ENCODE peak calls at places on chromosome 10, in six cellular contexts. One of them, this sample, is unnamed.

GRCh38 chr10:107623292-107623691 is 458.8 kb upstream of the SORCS1 start:
- DNase-seq in stimulated activated CD4-positive, alpha-beta T cell treated with anti-CD3 and anti-CD28 coated beads, Interleukin-4, amount 100 ng/mL, for 24 hours: no peak
- DNase-seq in activated T-cell treated with anti-CD3 and anti-CD28 coated beads, Interleukin-2, amount 50 U/mL, for 72 hours: no peak
- DNase-seq in T-helper 2 cell: no peak
- DNase-seq in GM20000: no peak
- DNase-seq in breast epithelium: no peak
- DNase-seq in this sample: no peak

GRCh38 chr10:78634389-78634815 is 434.4 kb upstream of the ZMIZ1 start:
- DNase-seq in GM20000: peak; percentile 11
- DNase-seq in T-helper 2 cell: no peak
- DNase-seq in activated T-cell treated with anti-CD3 and anti-CD28 coated beads, Interleukin-2, amount 50 U/mL, for 72 hours: no peak
- DNase-seq in breast epithelium: no peak
- DNase-seq in stimulated activated CD4-positive, alpha-beta T cell treated with anti-CD3 and anti-CD28 coated beads, Interleukin-4, amount 100 ng/mL, for 24 hours: no peak
- DNase-seq in this sample: no peak

GRCh38 chr10:112658900-112659328 is 211.9 kb downstream of the VTI1A start:
- DNase-seq in GM20000: no peak
- DNase-seq in stimulated activated CD4-positive, alpha-beta T cell treated with anti-CD3 and anti-CD28 coated beads, Interleukin-4, amount 100 ng/mL, for 24 hours: no peak
- DNase-seq in activated T-cell treated with anti-CD3 and anti-CD28 coated beads, Interleukin-2, amount 50 U/mL, for 72 hours: no peak
- DNase-seq in T-helper 2 cell: no peak
- DNase-seq in breast epithelium: no peak
- DNase-seq in this sample: no peak

GRCh38 chr10:127115086-127115485 is 81.3 kb downstream of the INSYN2A start:
- DNase-seq in GM20000: no peak
- DNase-seq in stimulated activated CD4-positive, alpha-beta T cell treated with anti-CD3 and anti-CD28 coated beads, Interleukin-4, amount 100 ng/mL, for 24 hours: no peak
- DNase-seq in T-helper 2 cell: no peak
- DNase-seq in breast epithelium: no peak
- DNase-seq in activated T-cell treated with anti-CD3 and anti-CD28 coated beads, Interleukin-2, amount 50 U/mL, for 72 hours: no peak
- DNase-seq in this sample: no peak

GRCh38 chr10:114291076-114291475 is 52.0 kb downstream of the VWA2 start:
- DNase-seq in activated T-cell treated with anti-CD3 and anti-CD28 coated beads, Interleukin-2, amount 50 U/mL, for 72 hours: no peak
- DNase-seq in breast epithelium: no peak
- DNase-seq in stimulated activated CD4-positive, alpha-beta T cell treated with anti-CD3 and anti-CD28 coated beads, Interleukin-4, amount 100 ng/mL, for 24 hours: no peak
- DNase-seq in T-helper 2 cell: no peak
- DNase-seq in GM20000: no peak
- DNase-seq in this sample: no peak

GRCh38 chr10:131786756-131787605 is 113.8 kb upstream of the PPP2R2D start:
- DNase-seq in breast epithelium: no peak
- DNase-seq in stimulated activated CD4-positive, alpha-beta T cell treated with anti-CD3 and anti-CD28 coated beads, Interleukin-4, amount 100 ng/mL, for 24 hours: peak; percentile 29
- DNase-seq in T-helper 2 cell: no peak
- DNase-seq in GM20000: peak; percentile 55
- DNase-seq in activated T-cell treated with anti-CD3 and anti-CD28 coated beads, Interleukin-2, amount 50 U/mL, for 72 hours: peak; percentile 26
- DNase-seq in this sample: no peak

GRCh38 chr10:69789164-69789576 is 12.5 kb upstream of the COL13A1 start:
- DNase-seq in GM20000: no peak
- DNase-seq in T-helper 2 cell: no peak
- DNase-seq in activated T-cell treated with anti-CD3 and anti-CD28 coated beads, Interleukin-2, amount 50 U/mL, for 72 hours: no peak
- DNase-seq in breast epithelium: no peak
- DNase-seq in stimulated activated CD4-positive, alpha-beta T cell treated with anti-CD3 and anti-CD28 coated beads, Interleukin-4, amount 100 ng/mL, for 24 hours: no peak
- DNase-seq in this sample: no peak

GRCh38 chr10:131816941-131817700 is 83.7 kb upstream of the PPP2R2D start:
- DNase-seq in activated T-cell treated with anti-CD3 and anti-CD28 coated beads, Interleukin-2, amount 50 U/mL, for 72 hours: no peak
- DNase-seq in T-helper 2 cell: no peak
- DNase-seq in breast epithelium: no peak
- DNase-seq in stimulated activated CD4-positive, alpha-beta T cell treated with anti-CD3 and anti-CD28 coated beads, Interleukin-4, amount 100 ng/mL, for 24 hours: no peak
- DNase-seq in GM20000: no peak
- DNase-seq in this sample: no peak

GRCh38 chr10:111102381-111102973 is 25.6 kb downstream of the ADRA2A start:
- DNase-seq in GM20000: no peak
- DNase-seq in activated T-cell treated with anti-CD3 and anti-CD28 coated beads, Interleukin-2, amount 50 U/mL, for 72 hours: no peak
- DNase-seq in breast epithelium: no peak
- DNase-seq in T-helper 2 cell: no peak
- DNase-seq in stimulated activated CD4-positive, alpha-beta T cell treated with anti-CD3 and anti-CD28 coated beads, Interleukin-4, amount 100 ng/mL, for 24 hours: no peak
- DNase-seq in this sample: no peak

GRCh38 chr10:103479135-103479534 is at the start of gene CALHM3:
- DNase-seq in stimulated activated CD4-positive, alpha-beta T cell treated with anti-CD3 and anti-CD28 coated beads, Interleukin-4, amount 100 ng/mL, for 24 hours: no peak
- DNase-seq in activated T-cell treated with anti-CD3 and anti-CD28 coated beads, Interleukin-2, amount 50 U/mL, for 72 hours: no peak
- DNase-seq in T-helper 2 cell: no peak
- DNase-seq in GM20000: no peak
- DNase-seq in breast epithelium: no peak
- DNase-seq in this sample: no peak

GRCh38 chr10:68595513-68595912 is 35.4 kb downstream of the TET1 start:
- DNase-seq in GM20000: no peak
- DNase-seq in T-helper 2 cell: no peak
- DNase-seq in stimulated activated CD4-positive, alpha-beta T cell treated with anti-CD3 and anti-CD28 coated beads, Interleukin-4, amount 100 ng/mL, for 24 hours: no peak
- DNase-seq in activated T-cell treated with anti-CD3 and anti-CD28 coated beads, Interleukin-2, amount 50 U/mL, for 72 hours: no peak
- DNase-seq in breast epithelium: no peak
- DNase-seq in this sample: no peak

GRCh38 chr10:119199231-119199992 is 8.0 kb upstream of the GRK5 start:
- DNase-seq in activated T-cell treated with anti-CD3 and anti-CD28 coated beads, Interleukin-2, amount 50 U/mL, for 72 hours: peak; percentile 55
- DNase-seq in breast epithelium: peak; percentile 63
- DNase-seq in GM20000: peak; percentile 62
- DNase-seq in stimulated activated CD4-positive, alpha-beta T cell treated with anti-CD3 and anti-CD28 coated beads, Interleukin-4, amount 100 ng/mL, for 24 hours: peak; percentile 52
- DNase-seq in T-helper 2 cell: no peak
- DNase-seq in this sample: no peak

GRCh38 chr10:128116851-128117615 is 9.2 kb downstream of the MKI67 start:
- DNase-seq in GM20000: no peak
- DNase-seq in T-helper 2 cell: no peak
- DNase-seq in breast epithelium: no peak
- DNase-seq in stimulated activated CD4-positive, alpha-beta T cell treated with anti-CD3 and anti-CD28 coated beads, Interleukin-4, amount 100 ng/mL, for 24 hours: no peak
- DNase-seq in activated T-cell treated with anti-CD3 and anti-CD28 coated beads, Interleukin-2, amount 50 U/mL, for 72 hours: no peak
- DNase-seq in this sample: no peak

GRCh38 chr10:45239642-45240041 is 75.8 kb downstream of the OR13A1 start:
- DNase-seq in GM20000: no peak
- DNase-seq in stimulated activated CD4-positive, alpha-beta T cell treated with anti-CD3 and anti-CD28 coated beads, Interleukin-4, amount 100 ng/mL, for 24 hours: no peak
- DNase-seq in breast epithelium: no peak
- DNase-seq in activated T-cell treated with anti-CD3 and anti-CD28 coated beads, Interleukin-2, amount 50 U/mL, for 72 hours: no peak
- DNase-seq in T-helper 2 cell: no peak
- DNase-seq in this sample: no peak

GRCh38 chr10:116665541-116666125 is 44.9 kb downstream of the PNLIPRP2 start:
- DNase-seq in T-helper 2 cell: no peak
- DNase-seq in activated T-cell treated with anti-CD3 and anti-CD28 coated beads, Interleukin-2, amount 50 U/mL, for 72 hours: no peak
- DNase-seq in GM20000: no peak
- DNase-seq in stimulated activated CD4-positive, alpha-beta T cell treated with anti-CD3 and anti-CD28 coated beads, Interleukin-4, amount 100 ng/mL, for 24 hours: no peak
- DNase-seq in breast epithelium: no peak
- DNase-seq in this sample: no peak

GRCh38 chr10:83612746-83613145 is 526.6 kb upstream of the GHITM start:
- DNase-seq in activated T-cell treated with anti-CD3 and anti-CD28 coated beads, Interleukin-2, amount 50 U/mL, for 72 hours: no peak
- DNase-seq in breast epithelium: no peak
- DNase-seq in stimulated activated CD4-positive, alpha-beta T cell treated with anti-CD3 and anti-CD28 coated beads, Interleukin-4, amount 100 ng/mL, for 24 hours: no peak
- DNase-seq in GM20000: no peak
- DNase-seq in T-helper 2 cell: no peak
- DNase-seq in this sample: no peak

This sample was measured in GM06990.